ENCODE peak calls at places on chromosomes 6 and 20, in five cellular contexts. O, M, Q, S and C are unnamed samples.

GRCh38 chr6:3489032-3489757 is 32.3 kb upstream of the SLC22A23 start:
- DNase-seq in O (no peak), M (no peak), S (no peak), Q (no peak), C (no peak)

GRCh38 chr20:3813758-3814581 is 6.4 kb upstream of the AP5S1 start:
- DNase-seq in S (no peak), Q (no peak), M (no peak), O (no peak), C (no peak)

GRCh38 chr6:132190097-132190814 is 211.0 kb downstream of the MOXD1 start:
- DNase-seq in Q (no peak), S (no peak), M (peak; percentile 85), O (peak; percentile 48), C (no peak)

GRCh38 chr6:136920858-136921520 is 1.1 kb upstream of the SLC35D3 start:
- DNase-seq in S (no peak), M (peak; percentile 8), Q (no peak), O (no peak), C (no peak)

GRCh38 chr20:17502105-17502504 is 29.1 kb downstream of the BFSP1 start:
- DNase-seq in O (no peak), Q (no peak), S (no peak), M (no peak), C (peak; percentile 30)

GRCh38 chr6:5205035-5205469 is 55.7 kb downstream of the LYRM4 start:
- DNase-seq in O (no peak), Q (no peak), S (no peak), M (no peak), C (no peak)

GRCh38 chr20:667351-668034 is 8.1 kb downstream of the SCRT2 start:
- DNase-seq in S (peak; percentile 58), Q (peak; percentile 52), O (no peak), M (peak; percentile 45), C (no peak)

GRCh38 chr6:23417133-23417532 is 708.9 kb upstream of the NRSN1 start:
- DNase-seq in Q (no peak), M (no peak), O (no peak), S (no peak), C (no peak)

GRCh38 chr6:169722362-169723199 is 1.7 kb downstream of the PHF10 start:
- DNase-seq in O (peak; percentile 48), S (no peak), Q (no peak), M (peak; percentile 79), C (no peak)

GRCh38 chr20:2217857-2218529 is 77.8 kb upstream of the TGM3 start:
- DNase-seq in Q (peak; percentile 31), O (no peak), M (no peak), S (no peak), C (no peak)

GRCh38 chr6:6866656-6867390 is 240.9 kb upstream of the RREB1 start:
- DNase-seq in Q (no peak), O (no peak), M (peak; percentile 34), S (no peak), C (no peak)

GRCh38 chr6:130896249-130896648 is 69.0 kb downstream of the SMLR1 start:
- DNase-seq in O (no peak), S (no peak), M (no peak), Q (no peak), C (no peak)

GRCh38 chr20:56187791-56188190 is 60.7 kb upstream of the MC3R start:
- DNase-seq in M (peak; percentile 8), S (no peak), Q (no peak), O (no peak), C (no peak)

GRCh38 chr6:30915591-30915946 is 1.5 kb downstream of the VARS2 start:
- DNase-seq in Q (no peak), O (peak; percentile 55), M (peak; percentile 75), S (no peak), C (no peak)

GRCh38 chr6:152859225-152859624 is 108.6 kb downstream of the VIP start:
- DNase-seq in Q (no peak), O (peak; percentile 0), S (no peak), M (peak; percentile 39), C (no peak)

GRCh38 chr6:52531396-52531795 is 45.5 kb downstream of the TRAM2 start:
- DNase-seq in M (no peak), S (no peak), O (no peak), Q (no peak), C (no peak)

GRCh38 chr20:22583773-22584629 is at the start of gene FOXA2:
- DNase-seq in S (no peak), Q (peak; percentile 90), M (no peak), O (no peak), C (no peak)

GRCh38 chr6:35055906-35056305 is 85.2 kb downstream of the TCP11 start:
- DNase-seq in Q (no peak), S (no peak), M (no peak), O (no peak), C (no peak)

GRCh38 chr6:19734519-19734918 is 102.7 kb upstream of the ID4 start:
- DNase-seq in O (no peak), S (no peak), Q (no peak), M (no peak), C (no peak)

GRCh38 chr6:92810913-92811312 is 608.4 kb downstream of the EPHA7 start:
- DNase-seq in Q (no peak), S (no peak), O (no peak), M (peak; percentile 19), C (no peak)

GRCh38 chr6:97656236-97656635 is 373.2 kb upstream of the MMS22L start:
- DNase-seq in O (no peak), M (no peak), S (no peak), Q (no peak), C (no peak)

GRCh38 chr6:149013932-149014331 is 267.1 kb downstream of the UST start:
- DNase-seq in S (no peak), M (no peak), Q (no peak), O (no peak), C (no peak)

GRCh38 chr6:57216235-57217101 is 5.6 kb downstream of the RAB23 start:
- DNase-seq in O (no peak), Q (no peak), M (peak; percentile 79), S (no peak), C (no peak)

GRCh38 chr6:1917628-1918371 is 308.1 kb downstream of the FOXC1 start:
- DNase-seq in O (peak; percentile 95), M (peak; percentile 45), S (no peak), Q (no peak), C (no peak)

GRCh38 chr6:149293244-149293643 is 24.3 kb upstream of the TAB2 start:
- DNase-seq in M (no peak), Q (no peak), O (no peak), S (no peak), C (no peak)

GRCh38 chr6:26743941-26744699 is 84.6 kb upstream of the ZNF322 start:
- DNase-seq in O (no peak), M (peak; percentile 3), Q (no peak), S (no peak), C (peak; percentile 65)

GRCh38 chr6:34994693-34995092 is 105.6 kb downstream of the ANKS1A start:
- DNase-seq in Q (no peak), O (no peak), S (no peak), M (no peak), C (no peak)

GRCh38 chr6:21109421-21110178 is 484.0 kb upstream of the SOX4 start:
- DNase-seq in S (no peak), M (peak; percentile 70), O (peak; percentile 59), Q (no peak), C (no peak)

GRCh38 chr6:137927777-137928218 is 60.7 kb downstream of the TNFAIP3 start:
- DNase-seq in Q (no peak), O (no peak), M (no peak), S (no peak), C (no peak)

GRCh38 chr6:12371641-12372146 is 81.5 kb downstream of the EDN1 start:
- DNase-seq in Q (no peak), S (no peak), O (no peak), M (peak; percentile 22), C (no peak)

GRCh38 chr6:40471243-40471642 is 115.9 kb downstream of the LRFN2 start:
- DNase-seq in O (no peak), Q (no peak), S (no peak), M (no peak), C (no peak)

GRCh38 chr6:84568971-84569370 is 195.4 kb downstream of the TBX18 start:
- DNase-seq in S (no peak), M (peak; percentile 54), O (peak; percentile 46), Q (no peak), C (no peak)
- TF ChIP-seq CTCF in S (no peak), M (peak; percentile 42), O (peak; percentile 27), Q (no peak), C (peak; percentile 56)

DNA sequence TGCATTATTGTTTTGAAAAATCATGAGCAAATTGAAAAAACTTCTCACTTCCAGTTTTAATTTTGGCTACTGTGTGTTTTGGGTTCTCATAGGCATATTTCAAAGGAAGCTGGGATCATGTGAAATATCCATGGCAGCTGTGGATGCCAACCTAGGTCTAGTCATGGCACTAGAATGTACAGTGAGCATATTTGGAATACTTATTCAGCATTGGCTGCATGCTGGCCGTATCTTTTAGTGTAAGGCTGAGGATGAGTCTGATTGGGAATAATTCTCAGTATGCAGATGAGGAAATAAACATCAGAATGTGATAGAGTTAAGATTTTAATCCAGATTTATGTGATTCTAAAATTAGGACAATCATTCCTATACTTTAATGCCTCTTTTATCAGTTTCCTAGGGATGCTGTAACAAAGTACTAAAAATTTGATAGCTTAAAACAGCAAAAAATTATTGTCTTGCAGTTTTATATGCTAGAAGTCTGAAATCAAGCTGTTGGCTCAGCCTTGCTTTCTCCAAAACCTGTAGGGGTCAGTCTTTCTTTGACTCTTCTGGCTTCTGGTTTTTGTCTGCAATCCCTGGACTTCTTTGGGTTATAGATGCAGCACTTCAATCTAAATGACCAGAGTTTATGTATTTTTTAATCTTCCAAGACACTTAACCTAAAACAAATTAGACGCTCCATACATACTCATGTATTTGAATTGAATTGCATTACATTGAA is 37.7 kb upstream of the DEFB112 start:
- DNase-seq in Q (no peak), S (no peak), M (no peak), O (peak; percentile 57), C (no peak)
- TF ChIP-seq CTCF in Q (no peak), S (no peak), M (no peak), O (peak; percentile 23), C (no peak)

DNA sequence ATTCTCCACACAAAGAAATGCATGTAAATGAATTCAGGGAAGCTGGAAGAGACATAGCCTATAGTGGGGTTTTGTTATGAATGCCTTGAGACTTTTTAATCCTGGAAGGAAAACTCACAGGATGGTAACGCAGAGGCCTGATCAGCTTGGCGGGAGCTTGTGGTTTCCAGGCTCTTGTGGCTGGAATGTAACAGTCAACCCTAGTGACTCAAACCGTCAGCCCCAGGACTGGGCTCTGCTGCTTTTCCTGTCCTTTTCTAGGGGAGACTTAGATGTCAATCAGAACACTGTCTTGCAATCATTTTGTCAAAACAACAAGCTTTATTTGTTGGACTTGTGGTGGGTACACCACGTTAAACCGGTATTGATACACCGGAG is 34.9 kb downstream of the KIF25 start:
- DNase-seq in M (peak; percentile 82), Q (no peak), S (no peak), O (peak; percentile 75), C (peak; percentile 70)
- TF ChIP-seq CTCF in M (peak; percentile 57), Q (no peak), S (no peak), O (peak; percentile 32), C (peak; percentile 56)

GRCh38 chr20:63860325-63861051 is 810 bp upstream of the ABHD16B start:
- DNase-seq in M (no peak), S (no peak), Q (no peak), O (no peak), C (no peak)

GRCh38 chr20:63856111-63856511 is 5.2 kb upstream of the ABHD16B start:
- DNase-seq in S (no peak), Q (no peak), O (no peak), M (no peak), C (no peak)

GRCh38 chr20:63857751-63858392 is 3.4 kb upstream of the ABHD16B start:
- DNase-seq in S (no peak), Q (no peak), O (peak; percentile 44), M (peak; percentile 68), C (no peak)

GRCh38 chr20:63859166-63859699 is 2.1 kb upstream of the ABHD16B start:
- DNase-seq in Q (no peak), M (no peak), S (no peak), O (no peak), C (no peak)

GRCh38 chr20:63858393-63859165 is 2.7 kb upstream of the ABHD16B start:
- DNase-seq in O (peak; percentile 35), S (no peak), Q (no peak), M (peak; percentile 79), C (no peak)
- TF ChIP-seq CTCF in O (peak; percentile 38), S (no peak), Q (peak; percentile 11), M (peak; percentile 54), C (peak; percentile 63)